ENCODE peak calls at places on chromosomes 1 and 21, in five cellular contexts. One of them, this sample, is unnamed.

GRCh38 chr1:197464039-197464438 is 196.0 kb downstream of the CRB1 start:
- DNase-seq in mesenchymal stem cell: peak
- DNase-seq in H1: no peak
- DNase-seq in H9: no peak
- DNase-seq in trophoblast cell: peak
- DNase-seq in this sample: no peak

GRCh38 chr1:71196685-71197084 is 115.8 kb upstream of the ZRANB2 start:
- DNase-seq in H9: no peak
- DNase-seq in mesenchymal stem cell: peak
- DNase-seq in H1: no peak
- DNase-seq in trophoblast cell: no peak
- DNase-seq in this sample: no peak

GRCh38 chr1:208078752-208079151 is 165.4 kb downstream of the PLXNA2 start:
- DNase-seq in trophoblast cell: no peak
- DNase-seq in H1: no peak
- DNase-seq in mesenchymal stem cell: no peak
- DNase-seq in H9: no peak
- DNase-seq in this sample: no peak

GRCh38 chr1:167563579-167564246 is 10.2 kb upstream of the CREG1 start:
- DNase-seq in trophoblast cell: no peak
- DNase-seq in H1: no peak
- DNase-seq in mesenchymal stem cell: no peak
- DNase-seq in H9: no peak
- DNase-seq in this sample: no peak

GRCh38 chr1:32891630-32892029 is 5.3 kb downstream of the HPCA start:
- DNase-seq in mesenchymal stem cell: no peak
- DNase-seq in H1: no peak
- DNase-seq in H9: no peak
- DNase-seq in trophoblast cell: no peak
- DNase-seq in this sample: no peak

GRCh38 chr1:169868978-169869377 is 24.7 kb downstream of the SCYL3 start:
- DNase-seq in trophoblast cell: no peak
- DNase-seq in H1: no peak
- DNase-seq in mesenchymal stem cell: no peak
- DNase-seq in H9: no peak
- DNase-seq in this sample: no peak

GRCh38 chr1:98388431-98388830 is 273.1 kb upstream of the SNX7 start:
- DNase-seq in mesenchymal stem cell: peak
- DNase-seq in trophoblast cell: no peak
- DNase-seq in H9: no peak
- DNase-seq in H1: no peak
- DNase-seq in this sample: no peak

GRCh38 chr1:23936481-23937176 is 23.0 kb upstream of the PNRC2 start:
- DNase-seq in mesenchymal stem cell: peak
- DNase-seq in H9: peak
- DNase-seq in trophoblast cell: no peak
- DNase-seq in H1: no peak
- DNase-seq in this sample: no peak

GRCh38 chr21:41895643-41896493 is 16.7 kb upstream of the PRDM15 start:
- DNase-seq in mesenchymal stem cell: no peak
- DNase-seq in H9: peak
- DNase-seq in H1: no peak
- DNase-seq in trophoblast cell: no peak
- DNase-seq in this sample: no peak

GRCh38 chr1:17550684-17551584 is 11.4 kb downstream of the ARHGEF10L start:
- DNase-seq in H1: no peak
- DNase-seq in mesenchymal stem cell: no peak
- DNase-seq in H9: peak
- DNase-seq in trophoblast cell: no peak
- DNase-seq in this sample: no peak

GRCh38 chr1:31297273-31298247 is 728 bp downstream of the ZCCHC17 start:
- DNase-seq in H9: no peak
- DNase-seq in mesenchymal stem cell: peak
- DNase-seq in H1: no peak
- DNase-seq in trophoblast cell: peak
- DNase-seq in this sample: peak

GRCh38 chr1:10717296-10718082 is 79.0 kb downstream of the CASZ1 start:
- DNase-seq in trophoblast cell: no peak
- DNase-seq in mesenchymal stem cell: no peak
- DNase-seq in H9: no peak
- DNase-seq in H1: no peak
- DNase-seq in this sample: no peak

GRCh38 chr1:14822493-14822892 is 224.0 kb downstream of the KAZN start:
- DNase-seq in H1: no peak
- DNase-seq in H9: no peak
- DNase-seq in trophoblast cell: peak
- DNase-seq in mesenchymal stem cell: no peak
- DNase-seq in this sample: no peak

GRCh38 chr1:2416403-2416802 is 4.0 kb upstream of the PEX10 start:
- DNase-seq in mesenchymal stem cell: no peak
- DNase-seq in trophoblast cell: no peak
- DNase-seq in H9: no peak
- DNase-seq in H1: no peak
- DNase-seq in this sample: no peak

GRCh38 chr1:92623187-92623778 is 136.6 kb upstream of the GFI1 start:
- DNase-seq in H9: no peak
- DNase-seq in trophoblast cell: no peak
- DNase-seq in mesenchymal stem cell: peak
- DNase-seq in H1: no peak
- DNase-seq in this sample: no peak

GRCh38 chr1:225877570-225877969 is 4.6 kb downstream of the TMEM63A start:
- DNase-seq in trophoblast cell: peak
- DNase-seq in H9: peak
- DNase-seq in mesenchymal stem cell: peak
- DNase-seq in H1: no peak
- DNase-seq in this sample: peak

GRCh38 chr21:26070822-26071425 is 99.6 kb downstream of the APP start:
- DNase-seq in H1: no peak
- DNase-seq in trophoblast cell: no peak
- DNase-seq in H9: no peak
- DNase-seq in mesenchymal stem cell: peak
- DNase-seq in this sample: no peak

GRCh38 chr1:200938955-200939354 is 44.3 kb downstream of the INAVA start:
- DNase-seq in trophoblast cell: no peak
- DNase-seq in mesenchymal stem cell: no peak
- DNase-seq in H1: no peak
- DNase-seq in H9: no peak
- DNase-seq in this sample: no peak

GRCh38 chr21:33479679-33480480 is at the start of gene TMEM50B:
- DNase-seq in H9: peak
- DNase-seq in mesenchymal stem cell: peak
- DNase-seq in H1: peak
- DNase-seq in trophoblast cell: peak
- DNase-seq in this sample: peak

GRCh38 chr1:161676958-161677689 is 14.2 kb downstream of the FCGR2B start:
- DNase-seq in H9: no peak
- DNase-seq in H1: no peak
- DNase-seq in trophoblast cell: no peak
- DNase-seq in mesenchymal stem cell: no peak
- DNase-seq in this sample: no peak

GRCh38 chr1:226882631-226883409 is 12.4 kb downstream of the PSEN2 start:
- DNase-seq in mesenchymal stem cell: peak
- DNase-seq in H1: no peak
- DNase-seq in trophoblast cell: no peak
- DNase-seq in H9: no peak
- DNase-seq in this sample: no peak

GRCh38 chr1:16095447-16095846 is 22.0 kb upstream of the FAM131C start:
- DNase-seq in trophoblast cell: no peak
- DNase-seq in H9: no peak
- DNase-seq in mesenchymal stem cell: no peak
- DNase-seq in H1: no peak
- DNase-seq in this sample: no peak

GRCh38 chr21:34886554-34887385 is 162.3 kb downstream of the RUNX1 start:
- DNase-seq in H1: no peak
- DNase-seq in trophoblast cell: no peak
- DNase-seq in mesenchymal stem cell: peak
- DNase-seq in H9: peak
- DNase-seq in this sample: no peak
- H2BK12ac ChIP-seq in H1: peak
- H2BK12ac ChIP-seq in trophoblast cell: peak
- H2BK12ac ChIP-seq in mesenchymal stem cell: peak
- H2BK12ac ChIP-seq in H9: no peak
- H2BK12ac ChIP-seq in this sample: peak

DNA sequence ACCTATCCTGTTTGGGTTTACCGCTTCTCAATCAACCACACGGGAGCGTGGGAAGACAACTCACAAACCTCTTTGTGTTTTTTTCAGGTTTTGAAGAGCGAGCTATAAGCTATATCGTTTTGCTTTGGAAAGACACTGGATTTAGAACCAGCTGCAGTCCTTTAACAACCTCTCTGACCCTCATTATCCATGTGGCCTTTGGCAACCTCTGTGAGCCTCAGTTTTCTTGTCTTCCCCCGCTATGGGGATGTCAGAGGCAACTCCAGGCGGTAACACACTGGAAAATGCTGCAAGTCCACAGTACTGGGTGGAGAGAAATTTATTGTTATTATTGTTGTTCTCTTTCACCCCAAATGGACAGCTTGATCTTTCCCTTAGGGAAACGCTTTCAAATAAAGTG is 100.0 kb downstream of the ETS2 start:
- DNase-seq in mesenchymal stem cell: no peak
- DNase-seq in H9: no peak
- DNase-seq in trophoblast cell: no peak
- DNase-seq in H1: no peak
- DNase-seq in this sample: no peak
- H2BK12ac ChIP-seq in mesenchymal stem cell: no peak
- H2BK12ac ChIP-seq in H9: no peak
- H2BK12ac ChIP-seq in trophoblast cell: no peak
- H2BK12ac ChIP-seq in H1: no peak
- H2BK12ac ChIP-seq in this sample: no peak

DNA sequence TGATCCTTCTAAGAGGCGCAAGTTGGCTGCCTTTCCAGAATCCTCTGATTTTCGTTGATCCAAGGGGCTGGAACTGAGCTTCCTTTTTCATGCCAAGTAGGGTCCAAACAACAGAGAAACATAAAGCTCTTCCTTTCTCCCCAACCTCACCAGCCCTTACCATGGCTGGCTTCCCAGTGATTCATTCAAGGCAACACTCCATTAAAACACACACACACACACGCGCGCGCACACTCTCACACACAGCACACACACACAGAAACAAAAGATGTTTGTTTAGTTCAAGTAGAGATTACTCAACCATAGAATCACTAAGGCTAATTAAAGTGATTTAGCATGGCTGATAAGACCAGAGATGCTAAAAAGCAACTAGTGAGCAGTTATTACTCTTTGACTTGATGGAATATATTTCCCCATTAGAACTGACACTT is 13.0 kb upstream of the GUCA2A start:
- DNase-seq in trophoblast cell: no peak
- DNase-seq in H1: no peak
- DNase-seq in H9: no peak
- DNase-seq in mesenchymal stem cell: peak
- DNase-seq in this sample: no peak
- H2BK12ac ChIP-seq in trophoblast cell: no peak
- H2BK12ac ChIP-seq in H1: no peak
- H2BK12ac ChIP-seq in H9: no peak
- H2BK12ac ChIP-seq in mesenchymal stem cell: no peak
- H2BK12ac ChIP-seq in this sample: no peak

GRCh38 chr1:212752256-212752933 is 39.2 kb downstream of the NSL1 start:
- DNase-seq in H9: no peak
- DNase-seq in H1: no peak
- DNase-seq in mesenchymal stem cell: no peak
- DNase-seq in trophoblast cell: no peak
- DNase-seq in this sample: no peak

GRCh38 chr1:212752934-212753497 is 38.6 kb downstream of the NSL1 start:
- DNase-seq in mesenchymal stem cell: peak
- DNase-seq in H1: no peak
- DNase-seq in trophoblast cell: no peak
- DNase-seq in H9: no peak
- DNase-seq in this sample: no peak

GRCh38 chr1:212754715-212755114 is 36.9 kb downstream of the NSL1 start:
- DNase-seq in mesenchymal stem cell: peak
- DNase-seq in H9: no peak
- DNase-seq in trophoblast cell: no peak
- DNase-seq in H1: no peak
- DNase-seq in this sample: no peak

GRCh38 chr1:212754193-212754592 is 37.4 kb downstream of the NSL1 start:
- DNase-seq in trophoblast cell: no peak
- DNase-seq in H1: no peak
- DNase-seq in mesenchymal stem cell: no peak
- DNase-seq in H9: peak
- DNase-seq in this sample: no peak

DNA sequence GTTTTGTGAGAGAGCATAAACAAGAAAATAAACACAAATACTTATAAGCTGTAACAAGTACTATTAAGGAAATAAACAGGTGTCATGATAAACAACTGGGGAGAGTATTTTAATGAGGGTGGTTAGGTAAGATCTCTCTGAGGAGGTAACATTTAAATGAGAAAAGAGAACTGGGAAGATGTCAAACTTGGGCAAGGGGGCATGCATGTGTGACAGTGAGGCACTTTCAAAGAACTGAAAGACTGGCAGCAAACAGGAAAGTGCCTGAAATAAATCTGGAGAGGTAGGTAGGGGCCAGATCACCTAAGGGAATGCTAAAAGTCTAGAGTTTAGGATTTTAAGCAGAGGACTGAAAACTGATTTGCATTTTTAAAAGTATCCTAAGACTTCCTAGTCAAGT is 37.8 kb downstream of the NSL1 start:
- DNase-seq in H9: no peak
- DNase-seq in mesenchymal stem cell: no peak
- DNase-seq in H1: no peak
- DNase-seq in trophoblast cell: no peak
- DNase-seq in this sample: no peak
- H2BK12ac ChIP-seq in H9: no peak
- H2BK12ac ChIP-seq in mesenchymal stem cell: no peak
- H2BK12ac ChIP-seq in H1: no peak
- H2BK12ac ChIP-seq in trophoblast cell: no peak
- H2BK12ac ChIP-seq in this sample: no peak

This sample was measured in neuronal stem cell.